ENCODE peak calls at places on chromosomes 7 and 10, in four cellular contexts. B is cardiac muscle cell, Y is heart left ventricle, P is IMR-90. S is an unnamed sample.

GRCh38 chr10:52450743-52451142 is 136.7 kb downstream of the DKK1 start:
- DNase-seq in B (no peak), Y (no peak), P (no peak), S (no peak)

GRCh38 chr7:73809454-73810090 is 21.2 kb upstream of the CLDN4 start:
- DNase-seq in B (no peak), Y (no peak), P (no peak), S (no peak)

GRCh38 chr7:43582503-43583423 is at the start of gene STK17A:
- DNase-seq in B (peak; percentile 96), Y (peak; percentile 92), P (peak; percentile 85), S (peak; percentile 97)

GRCh38 chr7:55107946-55108345 is 89.1 kb downstream of the EGFR start:
- DNase-seq in B (no peak), Y (no peak), P (peak; percentile 62), S (no peak)

GRCh38 chr10:50503661-50504320 is 120.0 kb downstream of the SGMS1 start:
- DNase-seq in B (no peak), Y (no peak), P (no peak), S (no peak)

GRCh38 chr7:85065306-85065705 is 121.5 kb downstream of the SEMA3D start:
- DNase-seq in B (peak; percentile 72), Y (peak; percentile 7), P (peak; percentile 4), S (peak; percentile 64)

GRCh38 chr10:126500185-126500584 is 111.9 kb upstream of the ADAM12 start:
- DNase-seq in B (no peak), Y (no peak), P (no peak), S (no peak)

GRCh38 chr10:114031113-114031512 is 12.6 kb upstream of the ADRB1 start:
- DNase-seq in B (no peak), Y (no peak), P (no peak), S (no peak)

GRCh38 chr10:68125770-68126169 is 16.5 kb downstream of the MYPN start:
- DNase-seq in B (no peak), Y (no peak), P (no peak), S (no peak)

GRCh38 chr10:61974611-61975010 is 73.1 kb downstream of the ARID5B start:
- DNase-seq in B (peak; percentile 78), Y (peak; percentile 65), P (peak; percentile 75), S (peak; percentile 72)

GRCh38 chr7:63931057-63931600 is 67.5 kb upstream of the ZNF722 start:
- DNase-seq in B (no peak), Y (no peak), P (no peak), S (no peak)

GRCh38 chr7:63927261-63927660 is 71.4 kb upstream of the ZNF722 start:
- DNase-seq in B (no peak), Y (no peak), P (no peak), S (no peak)

GRCh38 chr7:63925262-63925625 is 73.4 kb upstream of the ZNF722 start:
- DNase-seq in B (no peak), Y (no peak), P (no peak), S (no peak)

GRCh38 chr7:63925626-63926460 is 72.8 kb upstream of the ZNF722 start:
- DNase-seq in B (peak; percentile 18), Y (peak; percentile 94), P (no peak), S (no peak)
- H3K9me3 ChIP-seq in B (no peaks in the 10 kb centered on the region), Y (no peaks in the 10 kb centered on the region), P (peaks cover 16% of the 10 kb centered on the region), S (peaks cover 13% of the 10 kb centered on the region)

GRCh38 chr7:158077441-158077840 is 510.2 kb downstream of the PTPRN2 start:
- DNase-seq in B (no peak), Y (no peak), P (no peak), S (no peak)
- H3K9me3 ChIP-seq in B (no peaks in the 10 kb centered on the region), Y (no peaks in the 10 kb centered on the region), P (peaks cover 63% of the 10 kb centered on the region), S (peaks cover 3% of the 10 kb centered on the region)

DNA sequence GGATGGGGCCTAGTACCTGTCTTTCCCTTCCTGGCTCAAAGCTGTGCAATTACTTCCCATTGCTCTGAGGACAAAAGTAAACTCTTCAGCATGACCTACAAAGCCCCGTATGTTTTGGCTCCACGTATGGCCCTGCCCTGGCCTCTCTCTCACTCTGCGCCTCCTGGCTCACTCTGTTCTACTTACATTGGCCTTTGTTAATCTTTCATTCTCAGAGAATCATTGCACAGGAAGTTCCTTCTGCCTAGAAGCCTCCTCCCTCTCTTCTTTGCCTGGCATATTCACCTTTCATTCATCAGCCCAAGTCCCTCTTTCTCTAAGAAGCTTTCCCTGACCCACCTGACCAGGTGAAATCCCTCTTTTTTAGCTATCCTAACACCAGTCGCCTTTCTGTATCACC is 23.9 kb downstream of the LIPM start:
- DNase-seq in B (no peak), Y (no peak), P (no peak), S (no peak)
- H3K9me3 ChIP-seq in B (no peaks in the 10 kb centered on the region), Y (no peaks in the 10 kb centered on the region), P (no peaks in the 10 kb centered on the region), S (no peaks in the 10 kb centered on the region)

GRCh38 chr10:3523309-3524050 is 261.5 kb downstream of the KLF6 start:
- DNase-seq in B (no peak), Y (no peak), P (no peak), S (no peak)
- H3K9me3 ChIP-seq in B (no peaks in the 10 kb centered on the region), Y (peaks cover 15% of the 10 kb centered on the region), P (no peaks in the 10 kb centered on the region), S (no peaks in the 10 kb centered on the region)

GRCh38 chr10:34960983-34961382 is 129.2 kb downstream of the CUL2 start:
- DNase-seq in B (no peak), Y (peak; percentile 20), P (peak; percentile 39), S (peak; percentile 35)

GRCh38 chr10:34966440-34966839 is 123.7 kb downstream of the CUL2 start:
- DNase-seq in B (peak; percentile 61), Y (no peak), P (peak; percentile 62), S (peak; percentile 29)

GRCh38 chr10:34962866-34963265 is 127.3 kb downstream of the CUL2 start:
- DNase-seq in B (no peak), Y (no peak), P (no peak), S (no peak)

GRCh38 chr10:34967411-34967880 is 122.7 kb downstream of the CUL2 start:
- DNase-seq in B (peak; percentile 94), Y (peak; percentile 31), P (peak; percentile 38), S (no peak)

DNA sequence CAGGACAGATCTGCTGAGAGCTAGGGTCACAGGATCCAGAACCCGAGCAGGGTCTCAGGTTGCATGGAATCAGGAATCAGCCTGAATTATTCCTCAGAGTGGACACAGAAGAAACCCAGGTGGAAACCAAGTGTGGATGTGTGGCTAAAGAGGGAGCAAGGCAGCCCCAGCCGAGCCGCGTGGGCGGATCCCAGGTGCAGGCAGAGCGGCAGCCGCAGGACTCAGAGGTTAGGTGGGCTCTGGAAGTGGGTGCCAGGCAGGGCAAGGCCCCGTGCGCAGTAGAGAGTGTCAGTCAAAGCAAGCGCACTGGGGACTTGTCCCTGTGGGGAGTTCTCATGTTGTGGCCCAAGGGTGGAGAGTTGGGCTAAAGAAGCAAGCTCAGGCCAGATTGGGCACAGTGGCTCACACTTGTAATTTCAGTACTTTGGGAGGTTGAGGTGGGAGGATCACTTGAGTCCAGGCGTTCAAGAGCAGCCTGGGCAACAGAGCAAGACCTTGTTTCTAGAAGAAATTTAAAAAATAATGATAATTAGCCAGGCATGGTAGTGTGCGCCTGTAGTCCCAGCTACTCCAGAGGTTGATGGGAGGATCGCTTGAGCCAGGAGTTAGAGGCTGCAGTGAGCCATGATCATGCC is 125.9 kb downstream of the CUL2 start:
- DNase-seq in B (no peak), Y (no peak), P (no peak), S (no peak)
- H3K9me3 ChIP-seq in B (no peaks in the 10 kb centered on the region), Y (no peaks in the 10 kb centered on the region), P (no peaks in the 10 kb centered on the region), S (no peaks in the 10 kb centered on the region)